ENCODE peak calls at places on chromosomes 3 and 15, in ten cellular contexts. One of them, this sample, is unnamed. For H3K4me1, the result is how much of the 10 kb centered on the place peaks cover.

GRCh38 chr3:164515256-164515655 is 563.0 kb downstream of the SI start:
- DNase-seq in stomach: no peak
- DNase-seq in esophagus muscularis mucosa: no peak
- DNase-seq in K562: no peak
- DNase-seq in upper lobe of left lung: no peak
- DNase-seq in GM23338: no peak
- DNase-seq in transverse colon: no peak
- DNase-seq in H1: no peak
- DNase-seq in endothelial cell of umbilical vein: no peak
- DNase-seq in Panc1: no peak
- DNase-seq in this sample: peak

GRCh38 chr3:52402706-52403270 is 42.1 kb downstream of the SEMA3G start:
- DNase-seq in stomach: no peak
- DNase-seq in esophagus muscularis mucosa: no peak
- DNase-seq in K562: no peak
- DNase-seq in upper lobe of left lung: no peak
- DNase-seq in GM23338: no peak
- DNase-seq in transverse colon: no peak
- DNase-seq in H1: no peak
- DNase-seq in endothelial cell of umbilical vein: no peak
- DNase-seq in Panc1: no peak
- DNase-seq in this sample: peak

GRCh38 chr15:67303490-67304363 is 49.1 kb downstream of the IQCH start:
- DNase-seq in stomach: no peak
- DNase-seq in esophagus muscularis mucosa: no peak
- DNase-seq in K562: peak
- DNase-seq in upper lobe of left lung: no peak
- DNase-seq in GM23338: peak
- DNase-seq in transverse colon: peak
- DNase-seq in H1: no peak
- DNase-seq in endothelial cell of umbilical vein: peak
- DNase-seq in Panc1: peak
- DNase-seq in this sample: no peak

GRCh38 chr15:90065682-90066049 is 36.6 kb downstream of the IDH2 start:
- DNase-seq in stomach: no peak
- DNase-seq in esophagus muscularis mucosa: no peak
- DNase-seq in K562: no peak
- DNase-seq in upper lobe of left lung: no peak
- DNase-seq in GM23338: no peak
- DNase-seq in transverse colon: no peak
- DNase-seq in H1: no peak
- DNase-seq in endothelial cell of umbilical vein: no peak
- DNase-seq in Panc1: no peak
- DNase-seq in this sample: no peak

GRCh38 chr3:15427981-15428380 is 583 bp downstream of the EAF1 start:
- DNase-seq in stomach: no peak
- DNase-seq in esophagus muscularis mucosa: no peak
- DNase-seq in K562: peak
- DNase-seq in upper lobe of left lung: no peak
- DNase-seq in GM23338: peak
- DNase-seq in transverse colon: peak
- DNase-seq in H1: no peak
- DNase-seq in endothelial cell of umbilical vein: no peak
- DNase-seq in Panc1: no peak
- DNase-seq in this sample: no peak

GRCh38 chr3:33732394-33732793 is 14.3 kb upstream of the CLASP2 start:
- DNase-seq in stomach: no peak
- DNase-seq in esophagus muscularis mucosa: no peak
- DNase-seq in K562: no peak
- DNase-seq in upper lobe of left lung: no peak
- DNase-seq in GM23338: peak
- DNase-seq in transverse colon: no peak
- DNase-seq in H1: no peak
- DNase-seq in endothelial cell of umbilical vein: no peak
- DNase-seq in Panc1: no peak
- DNase-seq in this sample: no peak

GRCh38 chr3:46711305-46711704 is 6.4 kb downstream of the PRSS50 start:
- DNase-seq in stomach: no peak
- DNase-seq in esophagus muscularis mucosa: no peak
- DNase-seq in K562: no peak
- DNase-seq in upper lobe of left lung: peak
- DNase-seq in GM23338: no peak
- DNase-seq in transverse colon: no peak
- DNase-seq in H1: no peak
- DNase-seq in endothelial cell of umbilical vein: no peak
- DNase-seq in Panc1: no peak
- DNase-seq in this sample: peak

GRCh38 chr3:127964816-127965215 is 49.8 kb downstream of the KBTBD12 start:
- DNase-seq in stomach: no peak
- DNase-seq in esophagus muscularis mucosa: no peak
- DNase-seq in K562: no peak
- DNase-seq in upper lobe of left lung: no peak
- DNase-seq in GM23338: no peak
- DNase-seq in transverse colon: no peak
- DNase-seq in H1: no peak
- DNase-seq in endothelial cell of umbilical vein: no peak
- DNase-seq in Panc1: no peak
- DNase-seq in this sample: no peak

GRCh38 chr3:34235096-34235495 is 436.7 kb downstream of the PDCD6IP start:
- DNase-seq in stomach: no peak
- DNase-seq in esophagus muscularis mucosa: no peak
- DNase-seq in K562: no peak
- DNase-seq in upper lobe of left lung: no peak
- DNase-seq in GM23338: no peak
- DNase-seq in transverse colon: no peak
- DNase-seq in H1: no peak
- DNase-seq in endothelial cell of umbilical vein: no peak
- DNase-seq in Panc1: no peak
- DNase-seq in this sample: no peak

GRCh38 chr3:86887876-86888275 is 103.1 kb downstream of the VGLL3 start:
- DNase-seq in stomach: no peak
- DNase-seq in esophagus muscularis mucosa: no peak
- DNase-seq in K562: no peak
- DNase-seq in upper lobe of left lung: no peak
- DNase-seq in GM23338: no peak
- DNase-seq in transverse colon: no peak
- DNase-seq in H1: no peak
- DNase-seq in endothelial cell of umbilical vein: no peak
- DNase-seq in Panc1: no peak
- DNase-seq in this sample: no peak

GRCh38 chr15:34783986-34784385 is 11.4 kb downstream of the ACTC1 start:
- DNase-seq in stomach: no peak
- DNase-seq in esophagus muscularis mucosa: no peak
- DNase-seq in K562: no peak
- DNase-seq in upper lobe of left lung: no peak
- DNase-seq in GM23338: no peak
- DNase-seq in transverse colon: no peak
- DNase-seq in H1: no peak
- DNase-seq in endothelial cell of umbilical vein: no peak
- DNase-seq in Panc1: no peak
- DNase-seq in this sample: no peak

GRCh38 chr15:34780725-34781124 is 14.6 kb downstream of the ACTC1 start:
- DNase-seq in stomach: no peak
- DNase-seq in esophagus muscularis mucosa: no peak
- DNase-seq in K562: no peak
- DNase-seq in upper lobe of left lung: no peak
- DNase-seq in GM23338: no peak
- DNase-seq in transverse colon: no peak
- DNase-seq in H1: no peak
- DNase-seq in endothelial cell of umbilical vein: no peak
- DNase-seq in Panc1: no peak
- DNase-seq in this sample: no peak

GRCh38 chr15:34782901-34783300 is 12.4 kb downstream of the ACTC1 start:
- DNase-seq in stomach: no peak
- DNase-seq in esophagus muscularis mucosa: no peak
- DNase-seq in K562: no peak
- DNase-seq in upper lobe of left lung: no peak
- DNase-seq in GM23338: no peak
- DNase-seq in transverse colon: no peak
- DNase-seq in H1: no peak
- DNase-seq in endothelial cell of umbilical vein: no peak
- DNase-seq in Panc1: no peak
- DNase-seq in this sample: no peak

GRCh38 chr15:34789326-34789725 is 6.0 kb downstream of the ACTC1 start:
- DNase-seq in stomach: no peak
- DNase-seq in esophagus muscularis mucosa: no peak
- DNase-seq in K562: no peak
- DNase-seq in upper lobe of left lung: no peak
- DNase-seq in GM23338: no peak
- DNase-seq in transverse colon: no peak
- DNase-seq in H1: no peak
- DNase-seq in endothelial cell of umbilical vein: no peak
- DNase-seq in Panc1: no peak
- DNase-seq in this sample: no peak

DNA sequence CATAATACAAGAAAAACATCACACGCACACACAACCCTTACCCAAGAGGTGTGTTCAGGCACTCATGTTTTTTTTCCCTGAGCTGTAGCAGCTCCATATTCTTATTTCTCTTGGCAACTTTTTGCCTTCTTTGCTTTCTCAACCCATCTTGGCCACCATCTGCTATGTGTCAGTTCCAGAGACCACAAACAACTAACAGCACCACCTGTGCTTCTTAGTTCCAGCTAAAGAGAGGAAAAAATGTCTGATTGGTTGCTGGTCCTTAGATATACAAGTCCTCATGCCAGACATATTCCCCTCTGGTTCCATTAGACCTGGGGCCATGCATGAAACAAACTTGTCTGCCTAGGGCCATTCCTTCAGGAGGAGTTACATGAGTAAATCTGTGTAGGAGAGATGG is 11.9 kb downstream of the ACTC1 start:
- DNase-seq in stomach: no peak
- DNase-seq in esophagus muscularis mucosa: no peak
- DNase-seq in K562: no peak
- DNase-seq in upper lobe of left lung: no peak
- DNase-seq in GM23338: no peak
- DNase-seq in transverse colon: no peak
- DNase-seq in H1: no peak
- DNase-seq in endothelial cell of umbilical vein: no peak
- DNase-seq in Panc1: no peak
- DNase-seq in this sample: no peak
- H3K4me1 ChIP-seq in stomach: under half
- H3K4me1 ChIP-seq in esophagus muscularis mucosa: under half
- H3K4me1 ChIP-seq in K562: under half
- H3K4me1 ChIP-seq in upper lobe of left lung: under half
- H3K4me1 ChIP-seq in GM23338: under half
- H3K4me1 ChIP-seq in transverse colon: under half
- H3K4me1 ChIP-seq in H1: under half
- H3K4me1 ChIP-seq in endothelial cell of umbilical vein: under half
- H3K4me1 ChIP-seq in Panc1: under half
- H3K4me1 ChIP-seq in this sample: under half

DNA sequence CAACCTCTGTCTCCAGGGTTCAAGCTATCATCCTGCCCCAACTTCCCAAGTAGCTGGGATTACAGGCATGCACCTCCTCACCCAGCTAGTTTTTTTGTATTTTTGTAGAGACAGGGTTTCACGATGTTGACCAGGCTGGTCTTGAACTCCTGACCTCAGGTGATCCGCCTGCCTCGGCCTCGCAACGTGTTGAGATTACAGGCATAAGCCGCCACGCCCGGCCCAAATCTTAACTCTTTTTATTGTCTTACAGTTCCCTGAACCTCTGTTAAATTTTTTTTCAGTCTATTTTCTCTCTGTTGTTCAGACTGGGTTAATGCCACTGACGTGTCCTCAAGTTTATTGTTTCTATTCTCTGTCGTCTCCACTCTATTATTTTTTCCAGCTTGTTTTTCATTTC is 115.8 kb upstream of the UBE3A start:
- DNase-seq in stomach: no peak
- DNase-seq in esophagus muscularis mucosa: peak
- DNase-seq in K562: no peak
- DNase-seq in upper lobe of left lung: no peak
- DNase-seq in GM23338: no peak
- DNase-seq in transverse colon: no peak
- DNase-seq in H1: no peak
- DNase-seq in endothelial cell of umbilical vein: no peak
- DNase-seq in Panc1: no peak
- DNase-seq in this sample: no peak
- TF ChIP-seq POLR2AphosphoS5 in stomach: no peak
- TF ChIP-seq POLR2AphosphoS5 in esophagus muscularis mucosa: no peak
- TF ChIP-seq POLR2AphosphoS5 in K562: no peak
- TF ChIP-seq POLR2AphosphoS5 in upper lobe of left lung: no peak
- TF ChIP-seq POLR2AphosphoS5 in GM23338: no peak
- TF ChIP-seq POLR2AphosphoS5 in transverse colon: no peak
- TF ChIP-seq POLR2AphosphoS5 in H1: no peak
- TF ChIP-seq POLR2AphosphoS5 in endothelial cell of umbilical vein: no peak
- TF ChIP-seq POLR2AphosphoS5 in Panc1: no peak
- TF ChIP-seq POLR2AphosphoS5 in this sample: no peak

GRCh38 chr3:12192655-12193484 is 34.2 kb upstream of the TIMP4 start:
- DNase-seq in stomach: no peak
- DNase-seq in esophagus muscularis mucosa: no peak
- DNase-seq in K562: no peak
- DNase-seq in upper lobe of left lung: no peak
- DNase-seq in GM23338: no peak
- DNase-seq in transverse colon: no peak
- DNase-seq in H1: no peak
- DNase-seq in endothelial cell of umbilical vein: no peak
- DNase-seq in Panc1: no peak
- DNase-seq in this sample: no peak

GRCh38 chr3:12194209-12194608 is 35.5 kb upstream of the TIMP4 start:
- DNase-seq in stomach: no peak
- DNase-seq in esophagus muscularis mucosa: no peak
- DNase-seq in K562: no peak
- DNase-seq in upper lobe of left lung: peak
- DNase-seq in GM23338: no peak
- DNase-seq in transverse colon: no peak
- DNase-seq in H1: no peak
- DNase-seq in endothelial cell of umbilical vein: peak
- DNase-seq in Panc1: peak
- DNase-seq in this sample: no peak

GRCh38 chr3:12193485-12194165 is 34.9 kb upstream of the TIMP4 start:
- DNase-seq in stomach: peak
- DNase-seq in esophagus muscularis mucosa: peak
- DNase-seq in K562: no peak
- DNase-seq in upper lobe of left lung: peak
- DNase-seq in GM23338: no peak
- DNase-seq in transverse colon: peak
- DNase-seq in H1: no peak
- DNase-seq in endothelial cell of umbilical vein: peak
- DNase-seq in Panc1: peak
- DNase-seq in this sample: no peak

GRCh38 chr3:12195231-12195630 is 36.5 kb upstream of the TIMP4 start:
- DNase-seq in stomach: no peak
- DNase-seq in esophagus muscularis mucosa: peak
- DNase-seq in K562: no peak
- DNase-seq in upper lobe of left lung: no peak
- DNase-seq in GM23338: peak
- DNase-seq in transverse colon: no peak
- DNase-seq in H1: no peak
- DNase-seq in endothelial cell of umbilical vein: no peak
- DNase-seq in Panc1: no peak
- DNase-seq in this sample: no peak

GRCh38 chr3:12194669-12195161 is 36.0 kb upstream of the TIMP4 start:
- DNase-seq in stomach: peak
- DNase-seq in esophagus muscularis mucosa: peak
- DNase-seq in K562: peak
- DNase-seq in upper lobe of left lung: no peak
- DNase-seq in GM23338: peak
- DNase-seq in transverse colon: peak
- DNase-seq in H1: no peak
- DNase-seq in endothelial cell of umbilical vein: no peak
- DNase-seq in Panc1: peak
- DNase-seq in this sample: peak
- TF ChIP-seq CTCF in stomach: no peak
- TF ChIP-seq CTCF in esophagus muscularis mucosa: no peak
- TF ChIP-seq CTCF in K562: peak
- TF ChIP-seq CTCF in upper lobe of left lung: no peak
- TF ChIP-seq CTCF in GM23338: peak
- TF ChIP-seq CTCF in transverse colon: peak
- TF ChIP-seq CTCF in H1: peak
- TF ChIP-seq CTCF in endothelial cell of umbilical vein: no peak
- TF ChIP-seq CTCF in Panc1: peak
- TF ChIP-seq CTCF in this sample: peak

GRCh38 chr3:156617145-156617544 is 57.2 kb upstream of the TIPARP start:
- DNase-seq in stomach: no peak
- DNase-seq in esophagus muscularis mucosa: no peak
- DNase-seq in K562: no peak
- DNase-seq in upper lobe of left lung: no peak
- DNase-seq in GM23338: no peak
- DNase-seq in transverse colon: no peak
- DNase-seq in H1: no peak
- DNase-seq in endothelial cell of umbilical vein: no peak
- DNase-seq in Panc1: no peak
- DNase-seq in this sample: no peak
- H3K4me1 ChIP-seq in stomach: under half
- H3K4me1 ChIP-seq in esophagus muscularis mucosa: under half
- H3K4me1 ChIP-seq in K562: under half
- H3K4me1 ChIP-seq in upper lobe of left lung: under half
- H3K4me1 ChIP-seq in GM23338: under half
- H3K4me1 ChIP-seq in transverse colon: under half
- H3K4me1 ChIP-seq in H1: under half
- H3K4me1 ChIP-seq in endothelial cell of umbilical vein: under half
- H3K4me1 ChIP-seq in Panc1: under half
- H3K4me1 ChIP-seq in this sample: under half